ENCODE peak calls at places on chromosomes 11 and 22, in six cellular contexts. M is activated CD8-positive, alpha-beta T cell treated with anti-CD3 and anti-CD28 coated beads, Interleukin-2, amount 10 ng/mL, durations not matched to agents 7 days and 5 days; F is upper lobe of right lung; H is right cardiac atrium; Y is HCT116; Z is pancreas. S is an unnamed sample.

GRCh38 chr11:113859665-113860064 is 15.7 kb downstream of the USP28 start:
- ATAC-seq in F (no peak), M (peak), Z (no peak), H (no peak), Y (no peak), S (no peak)

GRCh38 chr11:85697747-85698146 is 11.8 kb upstream of the CCDC89 start:
- ATAC-seq in Y (no peak), M (no peak), F (no peak), Z (no peak), H (no peak), S (peak)

GRCh38 chr22:32644252-32645100 is 157.0 kb upstream of the TIMP3 start:
- ATAC-seq in Y (no peak), M (peak), Z (peak), F (peak), H (peak), S (peak)

GRCh38 chr22:30308518-30309230 is 18.1 kb downstream of the TBC1D10A start:
- ATAC-seq in Y (no peak), M (no peak), H (no peak), Z (no peak), F (no peak), S (peak)

GRCh38 chr22:23458663-23459541 is 121.2 kb downstream of the IGLL1 start:
- ATAC-seq in Z (no peak), H (peak), Y (no peak), F (peak), M (no peak), S (no peak)

GRCh38 chr22:25403752-25404471 is 160.6 kb upstream of the GRK3 start:
- ATAC-seq in Z (peak), F (no peak), M (peak), H (no peak), Y (no peak), S (no peak)

GRCh38 chr11:74783241-74783871 is 34.7 kb downstream of the RNF169 start:
- ATAC-seq in Z (peak), H (peak), M (peak), F (peak), Y (peak), S (peak)

GRCh38 chr22:29149841-29150555 is 55.7 kb upstream of the EMID1 start:
- ATAC-seq in F (no peak), M (no peak), H (peak), Y (no peak), Z (no peak), S (no peak)

GRCh38 chr22:49979587-49980264 is 19.2 kb downstream of the PIM3 start:
- ATAC-seq in M (no peak), F (peak), H (peak), Z (peak), Y (peak), S (peak)

GRCh38 chr22:21621891-21622623 is 7.8 kb downstream of the YDJC start:
- ATAC-seq in F (peak), Z (peak), M (no peak), H (no peak), Y (no peak), S (no peak)

GRCh38 chr22:21741790-21742189 is 6.2 kb upstream of the YPEL1 start:
- ATAC-seq in H (no peak), Y (no peak), F (no peak), M (no peak), Z (no peak), S (no peak)

GRCh38 chr11:1853376-1854131 is 670 bp downstream of the LSP1 start:
- ATAC-seq in M (peak), Z (no peak), F (peak), H (no peak), Y (no peak), S (no peak)

GRCh38 chr11:55966391-55966790 is 3.4 kb downstream of the OR10AG1 start:
- ATAC-seq in Z (no peak), M (no peak), H (no peak), Y (no peak), F (no peak), S (no peak)

GRCh38 chr22:47149976-47150375 is 387.5 kb downstream of the TBC1D22A start:
- ATAC-seq in H (no peak), M (no peak), Y (no peak), F (no peak), Z (no peak), S (no peak)

GRCh38 chr11:11788067-11788710 is 53.6 kb upstream of the USP47 start:
- ATAC-seq in M (peak), Y (peak), H (peak), Z (peak), F (no peak), S (peak)

GRCh38 chr11:129973068-129973467 is 29.6 kb downstream of the PRDM10 start:
- ATAC-seq in M (no peak), Z (no peak), Y (no peak), F (no peak), H (no peak), S (no peak)

GRCh38 chr11:124839051-124839971 is 25.9 kb upstream of the ROBO3 start:
- ATAC-seq in Z (no peak), M (peak), H (no peak), Y (no peak), F (no peak), S (no peak)

GRCh38 chr22:24002272-24002671 is 3.0 kb downstream of the GSTT4 start:
- ATAC-seq in Y (no peak), M (no peak), H (no peak), F (no peak), Z (no peak), S (no peak)